ENCODE peak calls at places on chromosomes 2 and 18, in five cellular contexts. O is astrocyte of the spinal cord; H is AG10803; X is fibroblast of lung; K is CD4-positive, CD25-positive, alpha-beta regulatory T cell. U is an unnamed sample.

GRCh38 chr2:16142383-16143361 is 202.3 kb downstream of the MYCN start:
- DNase-seq in O (no peak), H (no peak), X (no peak), K (peak; percentile 42), U (no peak)

GRCh38 chr2:147288131-147288530 is 556.7 kb upstream of the ACVR2A start:
- DNase-seq in O (no peak), H (no peak), X (no peak), K (peak; percentile 59), U (no peak)

GRCh38 chr2:168961450-168962229 is 60.5 kb downstream of the G6PC2 start:
- DNase-seq in O (peak; percentile 81), H (peak; percentile 76), X (peak; percentile 84), K (peak; percentile 53), U (peak; percentile 75)

GRCh38 chr2:160482673-160483072 is 10.9 kb downstream of the RBMS1 start:
- DNase-seq in O (no peak), H (no peak), X (no peak), K (peak; percentile 62), U (peak; percentile 88)

GRCh38 chr2:71932780-71933466 is 214.7 kb downstream of the CYP26B1 start:
- DNase-seq in O (no peak), H (no peak), X (no peak), K (no peak), U (no peak)

GRCh38 chr2:1091895-1092585 is 141.4 kb downstream of the SNTG2 start:
- DNase-seq in O (no peak), H (peak; percentile 24), X (no peak), K (no peak), U (no peak)

GRCh38 chr2:196677404-196677803 is 37.9 kb downstream of the CCDC150 start:
- DNase-seq in O (peak; percentile 60), H (peak; percentile 25), X (peak; percentile 56), K (no peak), U (no peak)

GRCh38 chr2:107320881-107321280 is 434.9 kb upstream of the ST6GAL2 start:
- DNase-seq in O (no peak), H (no peak), X (no peak), K (no peak), U (no peak)

GRCh38 chr18:79508565-79509535 is 113.1 kb downstream of the NFATC1 start:
- DNase-seq in O (no peak), H (no peak), X (no peak), K (no peak), U (no peak)

GRCh38 chr2:55144922-55145820 is 86.9 kb downstream of the CLHC1 start:
- DNase-seq in O (no peak), H (no peak), X (no peak), K (no peak), U (no peak)

DNA sequence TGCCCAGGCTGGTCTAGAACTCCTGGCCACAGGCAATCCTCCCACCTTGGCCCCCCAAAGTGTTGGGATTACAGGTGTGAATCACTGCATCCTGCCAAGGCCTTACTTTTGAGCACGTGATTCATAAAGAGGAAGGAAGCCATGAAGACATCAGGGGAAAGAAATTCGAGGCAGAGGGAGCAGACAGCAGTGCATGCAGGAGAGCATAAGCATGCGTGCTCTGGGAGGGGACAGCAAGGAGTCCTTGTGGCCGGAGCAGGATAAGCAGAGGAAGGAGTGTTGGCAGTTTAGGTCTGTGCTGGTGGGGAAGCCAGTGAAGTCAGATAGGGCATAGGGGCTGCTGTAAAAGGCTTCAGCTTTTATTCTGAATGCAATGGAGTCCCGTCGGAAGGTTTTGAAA is 400.5 kb upstream of the RAB12 start:
- DNase-seq in O (no peak), H (no peak), X (no peak), K (no peak), U (no peak)
- H3K4me3 ChIP-seq in O (no peak overlapping the region), H (no peak overlapping the region), X (no peak overlapping the region), K (no peak overlapping the region), U (no peak overlapping the region)

GRCh38 chr2:62747169-62747568 is 41.7 kb downstream of the EHBP1 start:
- DNase-seq in O (no peak), H (no peak), X (no peak), K (no peak), U (no peak)
- H3K4me3 ChIP-seq in O (no peak overlapping the region), H (no peak overlapping the region), X (no peak overlapping the region), K (no peak overlapping the region), U (no peak overlapping the region)

GRCh38 chr18:50374170-50374752 is 585 bp upstream of the SKA1 start:
- DNase-seq in O (no peak), H (no peak), X (no peak), K (no peak), U (no peak)
- H3K4me3 ChIP-seq in O (peak overlapping the region; percentile 80), H (peak overlapping the region; percentile 85), X (peak overlapping the region; percentile 88), K (peak overlapping the region; percentile 86), U (peak overlapping the region; percentile 93)

GRCh38 chr2:8544786-8545631 is 136.8 kb upstream of the ID2 start:
- DNase-seq in O (peak; percentile 83), H (peak; percentile 93), X (peak; percentile 81), K (peak; percentile 45), U (peak; percentile 90)

GRCh38 chr2:8542381-8543064 is 139.3 kb upstream of the ID2 start:
- DNase-seq in O (no peak), H (no peak), X (no peak), K (no peak), U (no peak)

GRCh38 chr2:8543065-8543411 is 138.8 kb upstream of the ID2 start:
- DNase-seq in O (no peak), H (no peak), X (no peak), K (no peak), U (no peak)

GRCh38 chr2:8544168-8544785 is 137.6 kb upstream of the ID2 start:
- DNase-seq in O (no peak), H (no peak), X (no peak), K (no peak), U (no peak)

GRCh38 chr2:8543412-8544167 is 138.3 kb upstream of the ID2 start:
- DNase-seq in O (peak; percentile 86), H (peak; percentile 86), X (peak; percentile 85), K (peak; percentile 45), U (peak; percentile 65)
- H3K4me3 ChIP-seq in O (no peak overlapping the region), H (no peak overlapping the region), X (no peak overlapping the region), K (peak overlapping the region; percentile 41), U (no peak overlapping the region)

GRCh38 chr2:218786133-218786532 is 4.2 kb downstream of the CYP27A1 start:
- DNase-seq in O (no peak), H (no peak), X (no peak), K (no peak), U (no peak)

GRCh38 chr2:218783612-218784169 is 1.7 kb downstream of the CYP27A1 start:
- DNase-seq in O (no peak), H (no peak), X (no peak), K (no peak), U (no peak)

GRCh38 chr2:218785103-218785502 is 3.2 kb downstream of the CYP27A1 start:
- DNase-seq in O (no peak), H (no peak), X (no peak), K (no peak), U (no peak)

GRCh38 chr2:218788529-218789237 is 6.7 kb downstream of the CYP27A1 start:
- DNase-seq in O (no peak), H (peak; percentile 10), X (peak; percentile 27), K (no peak), U (no peak)
- H3K4me3 ChIP-seq in O (no peak overlapping the region), H (no peak overlapping the region), X (no peak overlapping the region), K (no peak overlapping the region), U (no peak overlapping the region)

GRCh38 chr2:233426619-233427342 is 72.5 kb downstream of the DGKD start:
- DNase-seq in O (peak; percentile 81), H (peak; percentile 70), X (peak; percentile 77), K (no peak), U (peak; percentile 33)
- H3K4me3 ChIP-seq in O (no peak overlapping the region), H (no peak overlapping the region), X (no peak overlapping the region), K (no peak overlapping the region), U (no peak overlapping the region)

GRCh38 chr2:219099319-219099718 is 38.6 kb upstream of the IHH start:
- DNase-seq in O (no peak), H (peak; percentile 50), X (peak; percentile 26), K (no peak), U (no peak)
- H3K4me3 ChIP-seq in O (no peak overlapping the region), H (no peak overlapping the region), X (no peak overlapping the region), K (no peak overlapping the region), U (no peak overlapping the region)

DNA sequence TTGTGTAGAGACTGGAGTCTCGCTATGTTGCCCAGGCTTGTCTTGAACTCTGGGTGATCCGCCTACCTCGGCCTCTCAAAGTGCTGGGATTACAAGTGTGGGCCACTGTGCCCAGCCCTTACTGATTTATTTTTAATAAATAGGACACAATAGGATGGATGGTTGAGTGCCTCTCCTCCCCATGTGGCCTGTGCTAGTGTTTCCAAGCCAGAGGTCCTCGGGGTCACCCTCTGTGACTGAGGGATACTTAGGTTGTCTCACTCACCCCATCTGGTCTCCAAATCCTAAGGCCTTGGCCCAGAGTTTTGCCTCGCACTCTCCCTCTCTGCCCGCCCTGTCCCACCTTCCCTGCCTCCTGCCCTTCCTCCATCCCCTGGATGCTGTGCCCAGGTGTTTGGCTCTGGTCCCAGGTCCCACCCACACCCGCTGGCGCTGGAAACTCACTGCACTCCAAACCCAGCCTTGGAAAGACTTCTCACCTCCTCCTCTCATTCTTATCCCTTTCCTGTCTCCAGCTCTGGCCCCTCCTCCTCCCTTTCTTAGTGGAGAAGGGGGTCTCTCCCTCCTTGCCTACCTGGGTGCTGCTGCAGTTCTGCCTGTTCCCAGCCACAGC is 4.7 kb upstream of the ECEL1 start:
- DNase-seq in O (no peak), H (no peak), X (no peak), K (no peak), U (no peak)
- H3K4me3 ChIP-seq in O (no peak overlapping the region), H (no peak overlapping the region), X (no peak overlapping the region), K (no peak overlapping the region), U (no peak overlapping the region)

GRCh38 chr2:10331702-10332401 is 29.1 kb downstream of the HPCAL1 start:
- DNase-seq in O (no peak), H (no peak), X (no peak), K (peak; percentile 51), U (no peak)

GRCh38 chr2:10332402-10333246 is 29.9 kb downstream of the HPCAL1 start:
- DNase-seq in O (peak; percentile 51), H (no peak), X (no peak), K (no peak), U (no peak)

GRCh38 chr2:10329880-10330699 is 27.4 kb downstream of the HPCAL1 start:
- DNase-seq in O (peak; percentile 60), H (peak; percentile 53), X (peak; percentile 38), K (peak; percentile 68), U (peak; percentile 55)

GRCh38 chr2:10330700-10331032 is 28.0 kb downstream of the HPCAL1 start:
- DNase-seq in O (no peak), H (no peak), X (no peak), K (no peak), U (no peak)

DNA sequence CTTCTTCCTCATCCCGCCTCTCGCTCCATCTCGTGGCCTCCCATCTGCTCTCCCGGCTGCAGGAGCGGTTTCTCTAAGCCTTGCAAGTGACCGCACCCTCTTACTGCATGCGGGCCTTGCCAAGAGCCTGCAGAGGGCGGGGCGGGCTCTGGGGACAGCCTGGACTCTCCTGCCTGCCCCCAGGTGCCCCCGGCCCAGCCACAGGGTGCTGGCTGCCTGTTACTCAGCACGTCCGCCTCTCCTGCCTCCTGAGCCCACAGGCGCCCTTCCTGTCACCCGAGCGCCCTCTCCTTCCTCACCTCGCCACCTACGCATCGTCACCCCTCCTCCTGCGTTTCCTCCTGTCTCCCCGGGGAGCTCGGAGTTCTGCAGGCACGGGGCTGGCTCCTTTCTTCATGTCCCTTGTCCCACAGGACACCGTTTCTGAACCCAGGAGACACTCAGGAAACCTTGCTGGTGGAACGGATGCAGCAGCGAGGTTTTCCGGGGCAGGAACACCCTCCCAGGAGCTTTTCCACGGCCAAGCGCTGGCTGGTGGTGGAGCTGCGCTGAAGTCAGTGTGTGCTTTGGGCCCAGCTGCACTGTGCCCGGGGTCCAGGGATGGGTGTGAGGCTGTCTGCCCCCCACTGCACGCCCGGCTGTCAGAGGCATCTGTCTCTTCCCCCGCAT is 28.5 kb downstream of the HPCAL1 start:
- DNase-seq in O (no peak), H (peak; percentile 30), X (peak; percentile 37), K (peak; percentile 65), U (peak; percentile 39)
- H3K4me3 ChIP-seq in O (no peak overlapping the region), H (no peak overlapping the region), X (no peak overlapping the region), K (peak overlapping the region; percentile 93), U (peak overlapping the region; percentile 40)

GRCh38 chr2:154855113-154855512 is 156.6 kb downstream of the KCNJ3 start:
- DNase-seq in O (no peak), H (no peak), X (no peak), K (no peak), U (no peak)
- H3K4me3 ChIP-seq in O (no peak overlapping the region), H (no peak overlapping the region), X (no peak overlapping the region), K (no peak overlapping the region), U (no peak overlapping the region)